ENCODE peak calls at places on chromosomes 1 and 21, in six cellular contexts. D is stimulated activated CD8-positive, alpha-beta memory T cell treated with anti-CD3 and anti-CD28 coated beads, Interleukin-15, amount 100 ng/mL, for 4 hours; R is NCI-H1694; K is NCI-H1048; A is adrenal gland; I is effector CD4-positive, alpha-beta T cell. Y is an unnamed sample.

GRCh38 chr1:230715510-230715909 is 1.6 kb upstream of the AGT start:
- DNase-seq in K (no peak), R (no peak), A (no peak), I (no peak), D (no peak), Y (no peak)

GRCh38 chr1:205766038-205766437 is 9.2 kb downstream of the RAB29 start:
- DNase-seq in A (no peak), I (no peak), R (no peak), K (no peak), D (no peak), Y (no peak)

GRCh38 chr1:76293831-76294230 is 219.3 kb downstream of the ST6GALNAC3 start:
- DNase-seq in K (no peak), R (no peak), D (no peak), A (no peak), I (no peak), Y (no peak)

GRCh38 chr21:43292866-43293142 is 124.0 kb downstream of the CRYAA start:
- DNase-seq in K (no peak), D (no peak), R (no peak), I (no peak), A (no peak), Y (no peak)

GRCh38 chr1:63691672-63692425 is 82.0 kb upstream of the ROR1 start:
- DNase-seq in I (no peak), A (peak), R (peak), D (no peak), K (peak), Y (peak)

GRCh38 chr1:32361674-32362473 is 411 bp downstream of the FAM229A start:
- DNase-seq in K (no peak), I (no peak), R (peak), D (no peak), A (peak), Y (no peak)

GRCh38 chr1:171940373-171940772 is 99.1 kb downstream of the DNM3 start:
- DNase-seq in D (no peak), I (no peak), R (no peak), A (no peak), K (no peak), Y (no peak)

GRCh38 chr1:231970684-231971083 is 344.1 kb downstream of the DISC1 start:
- DNase-seq in A (peak), R (no peak), K (no peak), D (no peak), I (no peak), Y (no peak)

GRCh38 chr21:35332841-35333426 is 283.8 kb upstream of the RUNX1 start:
- DNase-seq in K (no peak), A (no peak), R (no peak), I (no peak), D (no peak), Y (no peak)

GRCh38 chr1:95073446-95073845 is 695 bp upstream of the ALG14 start:
- DNase-seq in D (no peak), K (no peak), R (no peak), I (no peak), A (no peak), Y (no peak)

GRCh38 chr1:29124366-29125236 is 898 bp upstream of the TMEM200B start:
- DNase-seq in A (peak), R (no peak), D (peak), K (no peak), I (peak), Y (no peak)

GRCh38 chr21:27339902-27340301 is 373.0 kb upstream of the ADAMTS5 start:
- DNase-seq in I (no peak), A (no peak), D (no peak), R (peak), K (no peak), Y (no peak)

GRCh38 chr1:200364121-200364759 is 45.6 kb downstream of the ZNF281 start:
- DNase-seq in D (no peak), I (no peak), R (no peak), K (peak), A (no peak), Y (no peak)

GRCh38 chr1:64892576-64893573 is 73.5 kb downstream of the JAK1 start:
- DNase-seq in A (no peak), I (no peak), K (no peak), D (no peak), R (no peak), Y (peak)

GRCh38 chr1:162689745-162690671 is 57.7 kb downstream of the DDR2 start:
- DNase-seq in I (no peak), R (no peak), D (no peak), A (no peak), K (no peak), Y (peak)

GRCh38 chr1:24759492-24759891 is 14.2 kb downstream of the CLIC4 start:
- DNase-seq in I (no peak), K (no peak), A (no peak), R (no peak), D (no peak), Y (no peak)

GRCh38 chr1:236895665-236896387 is 100.7 kb downstream of the MTR start:
- DNase-seq in D (no peak), K (no peak), A (no peak), I (no peak), R (no peak), Y (no peak)

GRCh38 chr1:23470282-23471070 is 13.5 kb downstream of the ASAP3 start:
- DNase-seq in K (no peak), R (no peak), I (no peak), D (no peak), A (no peak), Y (no peak)

GRCh38 chr1:227999056-227999930 is 7.5 kb upstream of the WNT3A start:
- DNase-seq in A (peak), K (peak), I (peak), R (peak), D (peak), Y (no peak)

GRCh38 chr1:167375949-167376348 is 142.4 kb downstream of the CD247 start:
- DNase-seq in I (no peak), D (no peak), A (no peak), K (no peak), R (no peak), Y (no peak)

GRCh38 chr21:45170987-45171386 is 96.6 kb downstream of the ADARB1 start:
- DNase-seq in I (no peak), K (no peak), R (no peak), D (no peak), A (no peak), Y (no peak)

GRCh38 chr1:4652631-4653327 is 1.6 kb upstream of the AJAP1 start:
- DNase-seq in D (peak), I (peak), A (peak), K (no peak), R (peak), Y (peak)

GRCh38 chr1:148372731-148373130 is 110.4 kb downstream of the PPIAL4G start:
- DNase-seq in R (no peak), K (no peak), D (no peak), A (no peak), I (peak), Y (no peak)

GRCh38 chr1:157124855-157125254 is 13.3 kb downstream of the ETV3 start:
- DNase-seq in A (no peak), R (no peak), K (no peak), D (no peak), I (no peak), Y (peak)

GRCh38 chr1:54996359-54996868 is 2.3 kb upstream of the BSND start:
- DNase-seq in D (peak), K (no peak), I (peak), R (peak), A (peak), Y (peak)

GRCh38 chr1:39776886-39777683 is 5.9 kb upstream of the OXCT2 start:
- DNase-seq in D (no peak), I (no peak), K (no peak), A (no peak), R (no peak), Y (no peak)

GRCh38 chr1:104979651-104980050 is 1230.0 kb downstream of the AMY1C start:
- DNase-seq in R (no peak), I (no peak), K (no peak), A (no peak), D (no peak), Y (no peak)

Y was measured in NCI-H446.